ENCODE peak calls at places on chromosomes 7 and 10, in nine cellular contexts. One of them, this sample, is unnamed.

GRCh38 chr10:52771534-52772455 is 789 bp downstream of the MBL2 start:
- DNase-seq in adrenal gland: no peak
- DNase-seq in foreskin fibroblast: no peak
- DNase-seq in A549: no peak
- DNase-seq in cardiac muscle cell: no peak
- DNase-seq in RWPE2: no peak
- DNase-seq in colonic mucosa: no peak
- DNase-seq in coronary artery: no peak
- DNase-seq in upper lobe of right lung: no peak
- DNase-seq in this sample: no peak

GRCh38 chr7:134473861-134474291 is 15.0 kb upstream of the AKR1B1 start:
- DNase-seq in foreskin fibroblast: peak; percentile 66
- DNase-seq in cardiac muscle cell: no peak
- DNase-seq in adrenal gland: no peak
- DNase-seq in upper lobe of right lung: no peak
- DNase-seq in A549: peak; percentile 75
- DNase-seq in RWPE2: no peak
- DNase-seq in coronary artery: no peak
- DNase-seq in colonic mucosa: no peak
- DNase-seq in this sample: peak; percentile 45

GRCh38 chr10:12656518-12657142 is 307.3 kb downstream of the CAMK1D start:
- DNase-seq in A549: peak; percentile 50
- DNase-seq in foreskin fibroblast: peak; percentile 21
- DNase-seq in colonic mucosa: no peak
- DNase-seq in cardiac muscle cell: peak; percentile 58
- DNase-seq in coronary artery: no peak
- DNase-seq in adrenal gland: no peak
- DNase-seq in RWPE2: no peak
- DNase-seq in upper lobe of right lung: no peak
- DNase-seq in this sample: peak; percentile 75

GRCh38 chr10:110326351-110327032 is 21.8 kb upstream of the SMNDC1 start:
- DNase-seq in colonic mucosa: no peak
- DNase-seq in adrenal gland: no peak
- DNase-seq in foreskin fibroblast: peak; percentile 86
- DNase-seq in RWPE2: no peak
- DNase-seq in A549: no peak
- DNase-seq in upper lobe of right lung: no peak
- DNase-seq in cardiac muscle cell: no peak
- DNase-seq in coronary artery: no peak
- DNase-seq in this sample: peak; percentile 55

GRCh38 chr7:20520530-20520929 is 94.9 kb upstream of the ABCB5 start:
- DNase-seq in coronary artery: no peak
- DNase-seq in RWPE2: no peak
- DNase-seq in A549: no peak
- DNase-seq in colonic mucosa: no peak
- DNase-seq in cardiac muscle cell: no peak
- DNase-seq in adrenal gland: no peak
- DNase-seq in foreskin fibroblast: no peak
- DNase-seq in upper lobe of right lung: no peak
- DNase-seq in this sample: no peak

GRCh38 chr7:138907849-138908248 is 73.3 kb downstream of the KIAA1549 start:
- DNase-seq in upper lobe of right lung: no peak
- DNase-seq in coronary artery: no peak
- DNase-seq in adrenal gland: no peak
- DNase-seq in A549: no peak
- DNase-seq in foreskin fibroblast: no peak
- DNase-seq in RWPE2: no peak
- DNase-seq in cardiac muscle cell: no peak
- DNase-seq in colonic mucosa: no peak
- DNase-seq in this sample: peak; percentile 25

GRCh38 chr7:148543-148931 is 43.8 kb upstream of the FAM20C start:
- DNase-seq in RWPE2: no peak
- DNase-seq in colonic mucosa: no peak
- DNase-seq in foreskin fibroblast: no peak
- DNase-seq in adrenal gland: no peak
- DNase-seq in coronary artery: no peak
- DNase-seq in upper lobe of right lung: no peak
- DNase-seq in cardiac muscle cell: no peak
- DNase-seq in A549: no peak
- DNase-seq in this sample: no peak

GRCh38 chr7:69078997-69079769 is 519.1 kb upstream of the AUTS2 start:
- DNase-seq in colonic mucosa: peak; percentile 22
- DNase-seq in adrenal gland: peak; percentile 23
- DNase-seq in coronary artery: no peak
- DNase-seq in RWPE2: no peak
- DNase-seq in cardiac muscle cell: no peak
- DNase-seq in foreskin fibroblast: no peak
- DNase-seq in upper lobe of right lung: no peak
- DNase-seq in A549: no peak
- DNase-seq in this sample: peak; percentile 18

GRCh38 chr7:34247468-34247867 is 342.1 kb downstream of the BMPER start:
- DNase-seq in RWPE2: no peak
- DNase-seq in colonic mucosa: no peak
- DNase-seq in cardiac muscle cell: no peak
- DNase-seq in foreskin fibroblast: peak; percentile 40
- DNase-seq in adrenal gland: no peak
- DNase-seq in upper lobe of right lung: no peak
- DNase-seq in coronary artery: no peak
- DNase-seq in A549: no peak
- DNase-seq in this sample: peak; percentile 21

GRCh38 chr7:50953303-50953702 is 170.6 kb upstream of the GRB10 start:
- DNase-seq in A549: no peak
- DNase-seq in adrenal gland: no peak
- DNase-seq in cardiac muscle cell: no peak
- DNase-seq in RWPE2: no peak
- DNase-seq in colonic mucosa: no peak
- DNase-seq in foreskin fibroblast: no peak
- DNase-seq in coronary artery: no peak
- DNase-seq in upper lobe of right lung: no peak
- DNase-seq in this sample: peak; percentile 47

GRCh38 chr10:70306168-70306705 is 22.4 kb upstream of the NPFFR1 start:
- DNase-seq in coronary artery: no peak
- DNase-seq in RWPE2: no peak
- DNase-seq in adrenal gland: no peak
- DNase-seq in cardiac muscle cell: no peak
- DNase-seq in upper lobe of right lung: no peak
- DNase-seq in A549: no peak
- DNase-seq in colonic mucosa: no peak
- DNase-seq in foreskin fibroblast: no peak
- DNase-seq in this sample: no peak

GRCh38 chr10:119341236-119342016 is 134.1 kb downstream of the GRK5 start:
- DNase-seq in A549: peak; percentile 51
- DNase-seq in coronary artery: no peak
- DNase-seq in foreskin fibroblast: peak; percentile 51
- DNase-seq in adrenal gland: no peak
- DNase-seq in upper lobe of right lung: peak; percentile 43
- DNase-seq in RWPE2: no peak
- DNase-seq in colonic mucosa: no peak
- DNase-seq in cardiac muscle cell: peak; percentile 86
- DNase-seq in this sample: peak; percentile 61

GRCh38 chr7:1948887-1949680 is 279.0 kb downstream of the ELFN1 start:
- DNase-seq in RWPE2: no peak
- DNase-seq in foreskin fibroblast: no peak
- DNase-seq in upper lobe of right lung: no peak
- DNase-seq in cardiac muscle cell: no peak
- DNase-seq in adrenal gland: peak; percentile 6
- DNase-seq in coronary artery: no peak
- DNase-seq in A549: no peak
- DNase-seq in colonic mucosa: no peak
- DNase-seq in this sample: no peak

GRCh38 chr10:117496031-117496430 is 46.5 kb upstream of the EMX2 start:
- DNase-seq in coronary artery: no peak
- DNase-seq in adrenal gland: no peak
- DNase-seq in cardiac muscle cell: no peak
- DNase-seq in upper lobe of right lung: no peak
- DNase-seq in colonic mucosa: no peak
- DNase-seq in RWPE2: no peak
- DNase-seq in A549: no peak
- DNase-seq in foreskin fibroblast: no peak
- DNase-seq in this sample: no peak

GRCh38 chr10:58414270-58415041 is 29.2 kb downstream of the TFAM start:
- DNase-seq in colonic mucosa: no peak
- DNase-seq in adrenal gland: no peak
- DNase-seq in A549: peak; percentile 57
- DNase-seq in coronary artery: no peak
- DNase-seq in cardiac muscle cell: peak; percentile 59
- DNase-seq in upper lobe of right lung: no peak
- DNase-seq in RWPE2: no peak
- DNase-seq in foreskin fibroblast: peak; percentile 61
- DNase-seq in this sample: peak; percentile 92

GRCh38 chr7:90958669-90959068 is 305.6 kb upstream of the FZD1 start:
- DNase-seq in RWPE2: no peak
- DNase-seq in coronary artery: no peak
- DNase-seq in cardiac muscle cell: no peak
- DNase-seq in A549: no peak
- DNase-seq in foreskin fibroblast: peak; percentile 13
- DNase-seq in adrenal gland: no peak
- DNase-seq in upper lobe of right lung: no peak
- DNase-seq in colonic mucosa: no peak
- DNase-seq in this sample: peak; percentile 82

GRCh38 chr10:119611433-119611832 is 14.7 kb upstream of the TIAL1 start:
- DNase-seq in RWPE2: no peak
- DNase-seq in cardiac muscle cell: no peak
- DNase-seq in upper lobe of right lung: no peak
- DNase-seq in adrenal gland: no peak
- DNase-seq in colonic mucosa: no peak
- DNase-seq in A549: no peak
- DNase-seq in coronary artery: no peak
- DNase-seq in foreskin fibroblast: no peak
- DNase-seq in this sample: no peak

GRCh38 chr7:20012100-20012499 is 205.1 kb downstream of the MACC1 start:
- DNase-seq in colonic mucosa: no peak
- DNase-seq in upper lobe of right lung: no peak
- DNase-seq in coronary artery: no peak
- DNase-seq in RWPE2: no peak
- DNase-seq in adrenal gland: no peak
- DNase-seq in cardiac muscle cell: no peak
- DNase-seq in foreskin fibroblast: no peak
- DNase-seq in A549: no peak
- DNase-seq in this sample: peak; percentile 16

GRCh38 chr7:5450549-5451327 is 27.1 kb upstream of the TNRC18 start:
- DNase-seq in A549: peak; percentile 58
- DNase-seq in colonic mucosa: peak; percentile 58
- DNase-seq in RWPE2: no peak
- DNase-seq in foreskin fibroblast: peak; percentile 19
- DNase-seq in adrenal gland: peak; percentile 43
- DNase-seq in coronary artery: no peak
- DNase-seq in upper lobe of right lung: peak; percentile 76
- DNase-seq in cardiac muscle cell: peak; percentile 78
- DNase-seq in this sample: peak; percentile 48

GRCh38 chr7:24992314-24992713 is 12.3 kb upstream of the OSBPL3 start:
- DNase-seq in cardiac muscle cell: no peak
- DNase-seq in adrenal gland: no peak
- DNase-seq in colonic mucosa: no peak
- DNase-seq in foreskin fibroblast: no peak
- DNase-seq in RWPE2: no peak
- DNase-seq in A549: no peak
- DNase-seq in coronary artery: no peak
- DNase-seq in upper lobe of right lung: no peak
- DNase-seq in this sample: no peak
- H3K4me3 ChIP-seq in cardiac muscle cell: no peak overlapping the region
- H3K4me3 ChIP-seq in adrenal gland: no peak overlapping the region
- H3K4me3 ChIP-seq in colonic mucosa: no peak overlapping the region
- H3K4me3 ChIP-seq in foreskin fibroblast: no peak overlapping the region
- H3K4me3 ChIP-seq in RWPE2: no peak overlapping the region
- H3K4me3 ChIP-seq in A549: no peak overlapping the region
- H3K4me3 ChIP-seq in coronary artery: no peak overlapping the region
- H3K4me3 ChIP-seq in upper lobe of right lung: no peak overlapping the region
- H3K4me3 ChIP-seq in this sample: no peak overlapping the region

GRCh38 chr7:39413866-39414668 is 152.1 kb upstream of the YAE1 start:
- DNase-seq in upper lobe of right lung: peak; percentile 74
- DNase-seq in foreskin fibroblast: peak; percentile 18
- DNase-seq in adrenal gland: peak; percentile 66
- DNase-seq in A549: peak; percentile 13
- DNase-seq in coronary artery: no peak
- DNase-seq in colonic mucosa: peak; percentile 32
- DNase-seq in RWPE2: peak; percentile 58
- DNase-seq in cardiac muscle cell: peak; percentile 79
- DNase-seq in this sample: peak; percentile 11
- H3K4me3 ChIP-seq in upper lobe of right lung: peak overlapping the region; percentile 58
- H3K4me3 ChIP-seq in foreskin fibroblast: peak overlapping the region; percentile 62
- H3K4me3 ChIP-seq in adrenal gland: peak overlapping the region; percentile 25
- H3K4me3 ChIP-seq in A549: peak overlapping the region; percentile 50
- H3K4me3 ChIP-seq in coronary artery: peak overlapping the region; percentile 87
- H3K4me3 ChIP-seq in colonic mucosa: peak overlapping the region; percentile 46
- H3K4me3 ChIP-seq in RWPE2: peak overlapping the region; percentile 27
- H3K4me3 ChIP-seq in cardiac muscle cell: peak overlapping the region; percentile 33
- H3K4me3 ChIP-seq in this sample: peak overlapping the region; percentile 64

GRCh38 chr7:130733866-130734524 is at the start of gene KLF14:
- DNase-seq in foreskin fibroblast: peak; percentile 14
- DNase-seq in cardiac muscle cell: peak; percentile 47
- DNase-seq in RWPE2: no peak
- DNase-seq in upper lobe of right lung: peak; percentile 64
- DNase-seq in colonic mucosa: peak; percentile 20
- DNase-seq in A549: no peak
- DNase-seq in coronary artery: no peak
- DNase-seq in adrenal gland: peak; percentile 77
- DNase-seq in this sample: no peak

GRCh38 chr7:130734525-130735272 is 692 bp upstream of the KLF14 start:
- DNase-seq in upper lobe of right lung: no peak
- DNase-seq in cardiac muscle cell: peak; percentile 22
- DNase-seq in A549: no peak
- DNase-seq in colonic mucosa: no peak
- DNase-seq in RWPE2: no peak
- DNase-seq in coronary artery: no peak
- DNase-seq in foreskin fibroblast: peak; percentile 3
- DNase-seq in adrenal gland: no peak
- DNase-seq in this sample: peak; percentile 16

GRCh38 chr7:130736298-130736900 is 2.4 kb upstream of the KLF14 start:
- DNase-seq in coronary artery: no peak
- DNase-seq in adrenal gland: no peak
- DNase-seq in upper lobe of right lung: no peak
- DNase-seq in A549: no peak
- DNase-seq in cardiac muscle cell: no peak
- DNase-seq in RWPE2: no peak
- DNase-seq in foreskin fibroblast: no peak
- DNase-seq in colonic mucosa: no peak
- DNase-seq in this sample: no peak

GRCh38 chr7:130735273-130735716 is 1.3 kb upstream of the KLF14 start:
- DNase-seq in RWPE2: no peak
- DNase-seq in upper lobe of right lung: no peak
- DNase-seq in colonic mucosa: no peak
- DNase-seq in adrenal gland: no peak
- DNase-seq in coronary artery: no peak
- DNase-seq in foreskin fibroblast: no peak
- DNase-seq in A549: no peak
- DNase-seq in cardiac muscle cell: no peak
- DNase-seq in this sample: no peak

GRCh38 chr7:130732980-130733865 is 784 bp downstream of the KLF14 start:
- DNase-seq in RWPE2: peak; percentile 61
- DNase-seq in cardiac muscle cell: peak; percentile 19
- DNase-seq in upper lobe of right lung: peak; percentile 64
- DNase-seq in foreskin fibroblast: peak; percentile 15
- DNase-seq in adrenal gland: peak; percentile 68
- DNase-seq in A549: peak; percentile 14
- DNase-seq in coronary artery: no peak
- DNase-seq in colonic mucosa: peak; percentile 43
- DNase-seq in this sample: no peak
- H3K4me3 ChIP-seq in RWPE2: peak overlapping the region; percentile 63
- H3K4me3 ChIP-seq in cardiac muscle cell: peak overlapping the region; percentile 36
- H3K4me3 ChIP-seq in upper lobe of right lung: peak overlapping the region; percentile 37
- H3K4me3 ChIP-seq in foreskin fibroblast: peak overlapping the region; percentile 64
- H3K4me3 ChIP-seq in adrenal gland: peak overlapping the region; percentile 6
- H3K4me3 ChIP-seq in A549: peak overlapping the region; percentile 55
- H3K4me3 ChIP-seq in coronary artery: peak overlapping the region; percentile 63
- H3K4me3 ChIP-seq in colonic mucosa: peak overlapping the region; percentile 31
- H3K4me3 ChIP-seq in this sample: no peak overlapping the region

GRCh38 chr10:31034041-31034918 is 2.6 kb upstream of the ZNF438 start:
- DNase-seq in RWPE2: no peak
- DNase-seq in colonic mucosa: no peak
- DNase-seq in upper lobe of right lung: no peak
- DNase-seq in A549: no peak
- DNase-seq in coronary artery: no peak
- DNase-seq in cardiac muscle cell: no peak
- DNase-seq in adrenal gland: no peak
- DNase-seq in foreskin fibroblast: peak; percentile 89
- DNase-seq in this sample: peak; percentile 98
- H3K4me3 ChIP-seq in RWPE2: no peak overlapping the region
- H3K4me3 ChIP-seq in colonic mucosa: no peak overlapping the region
- H3K4me3 ChIP-seq in upper lobe of right lung: no peak overlapping the region
- H3K4me3 ChIP-seq in A549: no peak overlapping the region
- H3K4me3 ChIP-seq in coronary artery: peak overlapping the region; percentile 28
- H3K4me3 ChIP-seq in cardiac muscle cell: no peak overlapping the region
- H3K4me3 ChIP-seq in adrenal gland: no peak overlapping the region
- H3K4me3 ChIP-seq in foreskin fibroblast: no peak overlapping the region
- H3K4me3 ChIP-seq in this sample: no peak overlapping the region